ENCODE peak calls at places on chromosomes 2 and 18, in four cellular contexts. I is A172, Z is dermis blood vessel endothelial cell, A is GOT3. N is an unnamed sample.

GRCh38 chr2:138779451-138780440 is at the start of gene NXPH2:
- DNase-seq in A (no peak), I (peak), Z (no peak), N (no peak)

GRCh38 chr18:52829876-52830390 is 489.9 kb downstream of the DCC start:
- DNase-seq in Z (no peak), I (no peak), A (no peak), N (no peak)

GRCh38 chr2:85852979-85853498 is 35.8 kb downstream of the ST3GAL5 start:
- DNase-seq in I (no peak), Z (no peak), A (no peak), N (no peak)

GRCh38 chr2:41942278-41942677 is 105.5 kb upstream of the PKDCC start:
- DNase-seq in Z (no peak), I (no peak), A (no peak), N (no peak)

GRCh38 chr2:197675246-197675645 is at the start of gene RFTN2:
- DNase-seq in A (no peak), Z (peak), I (no peak), N (no peak)

GRCh38 chr18:9100796-9101195 is 1.7 kb upstream of the NDUFV2 start:
- DNase-seq in I (no peak), Z (no peak), A (no peak), N (no peak)

GRCh38 chr2:25141120-25141519 is 27.3 kb downstream of the POMC start:
- DNase-seq in I (no peak), A (no peak), Z (no peak), N (no peak)

GRCh38 chr18:79912409-79912991 is 39.0 kb downstream of the SLC66A2 start:
- DNase-seq in A (no peak), I (no peak), Z (peak), N (no peak)

GRCh38 chr2:137838255-137839092 is 125.8 kb upstream of the HNMT start:
- DNase-seq in A (no peak), Z (peak), I (peak), N (peak)

GRCh38 chr2:197711576-197711975 is 6.4 kb downstream of the MARS2 start:
- DNase-seq in A (no peak), I (no peak), Z (no peak), N (no peak)

GRCh38 chr2:183070942-183071844 is 7.4 kb upstream of the DUSP19 start:
- DNase-seq in A (no peak), I (no peak), Z (peak), N (no peak)

N was measured in pulmonary artery endothelial cell.